ENCODE peak calls at places on chromosome X, in five cellular contexts. One of them, this sample, is unnamed.

GRCh38 chrX:39459204-39459603 is 638.6 kb downstream of the BCOR start:
- DNase-seq in testis: no peak
- DNase-seq in pancreas: no peak
- DNase-seq in PC-3: no peak
- DNase-seq in SK-N-SH: no peak
- DNase-seq in this sample: no peak

GRCh38 chrX:105375816-105376215 is 155.3 kb upstream of the TEX13A start:
- DNase-seq in testis: no peak
- DNase-seq in pancreas: no peak
- DNase-seq in PC-3: no peak
- DNase-seq in SK-N-SH: no peak
- DNase-seq in this sample: no peak

GRCh38 chrX:13750204-13750603 is 15.7 kb downstream of the OFD1 start:
- DNase-seq in testis: no peak
- DNase-seq in pancreas: no peak
- DNase-seq in PC-3: peak; percentile 78
- DNase-seq in SK-N-SH: peak; percentile 36
- DNase-seq in this sample: no peak

GRCh38 chrX:127943570-127943969 is 108.6 kb downstream of the ACTRT1 start:
- DNase-seq in testis: no peak
- DNase-seq in pancreas: no peak
- DNase-seq in PC-3: no peak
- DNase-seq in SK-N-SH: no peak
- DNase-seq in this sample: no peak

GRCh38 chrX:54181196-54181953 is 1.7 kb downstream of the FAM120C start:
- DNase-seq in testis: no peak
- DNase-seq in pancreas: no peak
- DNase-seq in PC-3: peak; percentile 27
- DNase-seq in SK-N-SH: no peak
- DNase-seq in this sample: no peak

GRCh38 chrX:98350940-98351339 is 1467.2 kb downstream of the RPA4 start:
- DNase-seq in testis: no peak
- DNase-seq in pancreas: no peak
- DNase-seq in PC-3: no peak
- DNase-seq in SK-N-SH: no peak
- DNase-seq in this sample: no peak

GRCh38 chrX:9339603-9340569 is 125.0 kb upstream of the TBL1X start:
- DNase-seq in testis: peak; percentile 55
- DNase-seq in pancreas: no peak
- DNase-seq in PC-3: no peak
- DNase-seq in SK-N-SH: no peak
- DNase-seq in this sample: no peak

GRCh38 chrX:101462892-101463291 is 22.4 kb upstream of the ARMCX4 start:
- DNase-seq in testis: no peak
- DNase-seq in pancreas: no peak
- DNase-seq in PC-3: peak; percentile 63
- DNase-seq in SK-N-SH: peak; percentile 38
- DNase-seq in this sample: no peak

GRCh38 chrX:71492086-71493065 is 40.5 kb upstream of the OGT start:
- DNase-seq in testis: peak; percentile 25
- DNase-seq in pancreas: peak; percentile 65
- DNase-seq in PC-3: peak; percentile 39
- DNase-seq in SK-N-SH: peak; percentile 15
- DNase-seq in this sample: peak; percentile 90

GRCh38 chrX:153411255-153411987 is at the start of gene ZFP92:
- DNase-seq in testis: no peak
- DNase-seq in pancreas: no peak
- DNase-seq in PC-3: no peak
- DNase-seq in SK-N-SH: peak; percentile 88
- DNase-seq in this sample: peak; percentile 88

GRCh38 chrX:19705196-19705769 is 182.1 kb downstream of the SH3KBP1 start:
- DNase-seq in testis: no peak
- DNase-seq in pancreas: no peak
- DNase-seq in PC-3: no peak
- DNase-seq in SK-N-SH: no peak
- DNase-seq in this sample: no peak

GRCh38 chrX:55758033-55758432 is 40.5 kb downstream of the RRAGB start:
- DNase-seq in testis: no peak
- DNase-seq in pancreas: no peak
- DNase-seq in PC-3: peak; percentile 62
- DNase-seq in SK-N-SH: no peak
- DNase-seq in this sample: no peak

GRCh38 chrX:70132877-70133302 is 357 bp upstream of the IGBP1 start:
- DNase-seq in testis: no peak
- DNase-seq in pancreas: no peak
- DNase-seq in PC-3: no peak
- DNase-seq in SK-N-SH: no peak
- DNase-seq in this sample: no peak

GRCh38 chrX:136214551-136214950 is 36.6 kb downstream of the MAP7D3 start:
- DNase-seq in testis: peak; percentile 19
- DNase-seq in pancreas: no peak
- DNase-seq in PC-3: peak; percentile 92
- DNase-seq in SK-N-SH: no peak
- DNase-seq in this sample: no peak

DNA sequence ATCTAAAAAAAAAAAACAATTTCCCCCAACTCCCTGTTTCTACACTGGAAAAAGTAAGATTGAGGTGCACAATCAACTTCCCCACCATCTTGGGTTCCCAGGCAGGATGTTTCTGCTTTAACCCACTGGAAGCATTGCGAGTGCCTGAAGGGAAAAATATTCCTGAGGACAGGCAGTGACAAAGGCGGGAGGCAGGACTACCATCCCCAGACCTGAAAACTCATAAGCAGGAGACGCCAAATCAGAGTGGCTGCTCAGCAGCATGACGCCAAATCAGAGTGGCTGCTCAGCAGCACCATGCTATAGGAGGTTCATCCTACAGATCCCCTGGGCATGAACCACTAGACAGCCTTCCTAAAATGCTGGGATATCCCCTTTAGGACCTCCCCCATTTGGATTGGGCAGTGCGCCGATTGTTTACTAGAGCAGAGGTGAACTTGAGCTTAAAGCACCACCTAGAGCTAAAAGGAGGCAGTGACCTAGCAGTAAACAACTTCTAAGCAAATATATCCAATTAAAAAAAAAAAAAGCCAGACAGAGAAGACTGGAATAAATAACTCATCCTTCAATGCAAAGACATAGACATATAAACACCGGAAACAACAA is 35.0 kb upstream of the GK start:
- DNase-seq in testis: no peak
- DNase-seq in pancreas: no peak
- DNase-seq in PC-3: peak; percentile 31
- DNase-seq in SK-N-SH: no peak
- DNase-seq in this sample: no peak
- TF ChIP-seq CTCF in testis: no peak
- TF ChIP-seq CTCF in pancreas: no peak
- TF ChIP-seq CTCF in PC-3: peak; percentile 53
- TF ChIP-seq CTCF in SK-N-SH: no peak
- TF ChIP-seq CTCF in this sample: no peak

DNA sequence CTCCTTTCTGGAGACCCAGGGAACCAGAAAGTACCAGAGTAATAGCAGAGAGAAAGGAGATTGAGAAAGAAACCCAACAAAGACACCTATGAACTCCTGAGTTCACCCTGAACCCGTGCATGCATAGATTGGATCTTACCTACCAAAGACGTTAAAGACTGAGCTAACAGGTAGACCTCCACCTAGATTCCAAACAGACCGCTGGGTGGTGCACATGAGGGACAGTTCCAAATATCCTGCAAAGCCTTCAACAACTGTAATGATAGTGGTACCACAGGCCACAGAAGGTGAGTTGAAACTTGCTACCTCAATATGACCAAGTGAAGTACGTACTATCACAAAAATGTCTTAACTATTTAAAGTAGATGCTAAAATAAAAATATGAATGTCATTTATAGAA is 34.0 kb upstream of the NR0B1 start:
- DNase-seq in testis: no peak
- DNase-seq in pancreas: no peak
- DNase-seq in PC-3: peak; percentile 21
- DNase-seq in SK-N-SH: no peak
- DNase-seq in this sample: no peak
- TF ChIP-seq CTCF in testis: no peak
- TF ChIP-seq CTCF in pancreas: no peak
- TF ChIP-seq CTCF in PC-3: peak; percentile 31
- TF ChIP-seq CTCF in SK-N-SH: no peak
- TF ChIP-seq CTCF in this sample: no peak

GRCh38 chrX:108165349-108166111 is 74.0 kb downstream of the ATG4A start:
- DNase-seq in testis: peak; percentile 47
- DNase-seq in pancreas: no peak
- DNase-seq in PC-3: peak; percentile 55
- DNase-seq in SK-N-SH: peak; percentile 19
- DNase-seq in this sample: no peak
- TF ChIP-seq CTCF in testis: peak; percentile 29
- TF ChIP-seq CTCF in pancreas: no peak
- TF ChIP-seq CTCF in PC-3: peak; percentile 63
- TF ChIP-seq CTCF in SK-N-SH: peak; percentile 58
- TF ChIP-seq CTCF in this sample: peak; percentile 73

GRCh38 chrX:7205037-7205577 is 57.2 kb upstream of the PUDP start:
- DNase-seq in testis: no peak
- DNase-seq in pancreas: no peak
- DNase-seq in PC-3: no peak
- DNase-seq in SK-N-SH: no peak
- DNase-seq in this sample: no peak

GRCh38 chrX:7202206-7202605 is 54.3 kb upstream of the PUDP start:
- DNase-seq in testis: no peak
- DNase-seq in pancreas: no peak
- DNase-seq in PC-3: peak; percentile 65
- DNase-seq in SK-N-SH: no peak
- DNase-seq in this sample: no peak

GRCh38 chrX:7204619-7205018 is 56.7 kb upstream of the PUDP start:
- DNase-seq in testis: no peak
- DNase-seq in pancreas: no peak
- DNase-seq in PC-3: no peak
- DNase-seq in SK-N-SH: no peak
- DNase-seq in this sample: no peak

GRCh38 chrX:7198499-7198898 is 50.5 kb upstream of the PUDP start:
- DNase-seq in testis: no peak
- DNase-seq in pancreas: no peak
- DNase-seq in PC-3: no peak
- DNase-seq in SK-N-SH: no peak
- DNase-seq in this sample: no peak

GRCh38 chrX:7201481-7201880 is 53.5 kb upstream of the PUDP start:
- DNase-seq in testis: no peak
- DNase-seq in pancreas: no peak
- DNase-seq in PC-3: no peak
- DNase-seq in SK-N-SH: no peak
- DNase-seq in this sample: no peak
- TF ChIP-seq CTCF in testis: no peak
- TF ChIP-seq CTCF in pancreas: no peak
- TF ChIP-seq CTCF in PC-3: no peak
- TF ChIP-seq CTCF in SK-N-SH: no peak
- TF ChIP-seq CTCF in this sample: no peak

This sample was measured in chondrocyte.